ENCODE peak calls at places on chromosomes 13 and 19, in four cellular contexts. C is left ventricle myocardium inferior, P is NCI-H187 treated with DMSO at 0.1 percent for 48 hours, B is posterior cingulate gyrus. E is an unnamed sample.

GRCh38 chr13:44649118-44649455 is 73.0 kb upstream of the TSC22D1 start:
- DNase-seq in B (no peak), P (no peak), C (no peak), E (no peak)

GRCh38 chr19:54325631-54326030 is 12.7 kb upstream of the LILRA5 start:
- DNase-seq in P (no peak), B (no peak), C (no peak), E (no peak)

GRCh38 chr19:5677597-5677996 is 2.7 kb downstream of the MICOS13 start:
- DNase-seq in P (no peak), C (no peak), B (no peak), E (no peak)

GRCh38 chr13:23509781-23510543 is 60.2 kb upstream of the TNFRSF19 start:
- DNase-seq in C (no peak), B (no peak), P (no peak), E (no peak)

GRCh38 chr13:98470920-98471319 is 106.0 kb downstream of the STK24 start:
- DNase-seq in P (no peak), C (no peak), B (no peak), E (no peak)

GRCh38 chr19:32269831-32270230 is 75.6 kb upstream of the ZNF507 start:
- DNase-seq in C (no peak), B (no peak), P (no peak), E (no peak)

GRCh38 chr19:17035842-17036424 is 9.3 kb upstream of the CPAMD8 start:
- DNase-seq in P (no peak), B (no peak), C (peak), E (no peak)

GRCh38 chr13:111361046-111361872 is 40.8 kb downstream of the TEX29 start:
- DNase-seq in B (no peak), C (no peak), P (no peak), E (no peak)

GRCh38 chr13:74868044-74868443 is 613.9 kb downstream of the TBC1D4 start:
- DNase-seq in P (no peak), C (no peak), B (no peak), E (no peak)

GRCh38 chr19:8335343-8336071 is 7.6 kb downstream of the KANK3 start:
- DNase-seq in P (no peak), B (no peak), C (no peak), E (no peak)

GRCh38 chr19:9836021-9836420 is 903 bp downstream of the PIN1 start:
- DNase-seq in B (no peak), C (no peak), P (no peak), E (no peak)

GRCh38 chr13:39374741-39375189 is 228.2 kb downstream of the LHFPL6 start:
- DNase-seq in C (no peak), P (no peak), B (no peak), E (no peak)

GRCh38 chr13:32086366-32086765 is 54.8 kb downstream of the FRY start:
- DNase-seq in P (no peak), C (no peak), B (no peak), E (no peak)

GRCh38 chr19:53912653-53913052 is 3.6 kb downstream of the CACNG7 start:
- DNase-seq in C (no peak), P (no peak), B (no peak), E (no peak)

GRCh38 chr19:10553943-10554381 is 10.3 kb downstream of the ATG4D start:
- DNase-seq in C (no peak), P (no peak), B (no peak), E (no peak)

GRCh38 chr13:59601993-59602392 is 561.7 kb downstream of the DIAPH3 start:
- DNase-seq in P (no peak), B (no peak), C (no peak), E (no peak)

GRCh38 chr19:4396949-4397783 is 3.2 kb downstream of the SH3GL1 start:
- DNase-seq in B (no peak), C (no peak), P (no peak), E (no peak)

GRCh38 chr13:34620073-34620858 is 321.8 kb upstream of the NBEA start:
- DNase-seq in C (no peak), P (no peak), B (no peak), E (no peak)

GRCh38 chr19:18764591-18765051 is 26.5 kb downstream of the COMP start:
- DNase-seq in C (no peak), P (no peak), B (no peak), E (no peak)

GRCh38 chr13:80454245-80454644 is 113.3 kb upstream of the SPRY2 start:
- DNase-seq in B (no peak), C (no peak), P (no peak), E (no peak)

GRCh38 chr13:37752156-37752555 is 117.4 kb downstream of the TRPC4 start:
- DNase-seq in B (no peak), P (no peak), C (no peak), E (no peak)

GRCh38 chr13:110164706-110165105 is 142.3 kb downstream of the COL4A1 start:
- DNase-seq in B (no peak), P (no peak), C (no peak), E (no peak)

GRCh38 chr13:97944396-97945029 is 9.0 kb upstream of the IPO5 start:
- DNase-seq in C (no peak), P (no peak), B (no peak), E (no peak)

GRCh38 chr19:38933544-38933943 is 2.8 kb downstream of the MRPS12 start:
- DNase-seq in P (no peak), B (no peak), C (no peak), E (no peak)

GRCh38 chr13:32722340-32722739 is 136.1 kb downstream of the PDS5B start:
- DNase-seq in B (no peak), P (no peak), C (no peak), E (no peak)

GRCh38 chr19:52691737-52692136 is 43.1 kb downstream of the ZNF611 start:
- DNase-seq in P (no peak), B (no peak), C (no peak), E (no peak)

GRCh38 chr13:105773887-105774538 is 761.4 kb downstream of the EFNB2 start:
- DNase-seq in P (peak), B (no peak), C (no peak), E (peak)

GRCh38 chr19:35528218-35529038 is at the start of gene SBSN:
- DNase-seq in B (no peak), P (no peak), C (no peak), E (no peak)

E was measured in hepatocyte.